ENCODE peak calls at places on chromosomes 2 and 18, in nine cellular contexts. X is GM13977, F is A673, Y is HepG2, D is mesothelial cell of epicardium, V is fibroblast of villous mesenchyme, H is OCI-LY7, Z is neural progenitor cell, B is brain microvascular endothelial cell. J is an unnamed sample.

GRCh38 chr2:238243496-238244076 is 3.7 kb upstream of the HES6 start:
- DNase-seq in X (no peak), H (no peak), D (no peak), Z (no peak), F (no peak), Y (no peak), V (no peak), B (no peak), J (no peak)

GRCh38 chr2:236824836-236825235 is 255.2 kb downstream of the ACKR3 start:
- DNase-seq in B (no peak), X (no peak), D (no peak), Z (no peak), F (no peak), Y (no peak), H (no peak), V (no peak), J (no peak)

GRCh38 chr18:25739356-25739755 is 351.1 kb downstream of the SS18 start:
- DNase-seq in Y (no peak), H (no peak), X (no peak), Z (no peak), D (no peak), V (no peak), B (no peak), F (no peak), J (no peak)

GRCh38 chr2:238657132-238658053 is 190.5 kb upstream of the TWIST2 start:
- DNase-seq in D (no peak), Y (no peak), V (peak), B (no peak), Z (no peak), F (no peak), X (no peak), H (no peak), J (no peak)

GRCh38 chr2:217980591-217980990 is 22.2 kb downstream of the TNS1 start:
- DNase-seq in Y (no peak), V (no peak), H (no peak), B (no peak), F (no peak), D (no peak), Z (no peak), X (no peak), J (no peak)

GRCh38 chr2:65429799-65430514 is 2.4 kb downstream of the SPRED2 start:
- DNase-seq in Z (peak), B (no peak), D (no peak), F (no peak), Y (no peak), H (no peak), V (no peak), X (no peak), J (peak)

GRCh38 chr2:71544919-71545571 is 91.7 kb downstream of the DYSF start:
- DNase-seq in H (no peak), Y (no peak), Z (no peak), B (no peak), D (no peak), F (no peak), V (no peak), X (no peak), J (no peak)

GRCh38 chr2:99552529-99552928 is 62.7 kb upstream of the REV1 start:
- DNase-seq in F (no peak), Y (no peak), B (no peak), Z (no peak), H (no peak), X (no peak), D (no peak), V (no peak), J (no peak)

GRCh38 chr18:7336616-7337015 is 105.7 kb downstream of the LRRC30 start:
- DNase-seq in Z (no peak), B (no peak), X (no peak), Y (no peak), F (no peak), V (no peak), H (no peak), D (no peak), J (no peak)

DNA sequence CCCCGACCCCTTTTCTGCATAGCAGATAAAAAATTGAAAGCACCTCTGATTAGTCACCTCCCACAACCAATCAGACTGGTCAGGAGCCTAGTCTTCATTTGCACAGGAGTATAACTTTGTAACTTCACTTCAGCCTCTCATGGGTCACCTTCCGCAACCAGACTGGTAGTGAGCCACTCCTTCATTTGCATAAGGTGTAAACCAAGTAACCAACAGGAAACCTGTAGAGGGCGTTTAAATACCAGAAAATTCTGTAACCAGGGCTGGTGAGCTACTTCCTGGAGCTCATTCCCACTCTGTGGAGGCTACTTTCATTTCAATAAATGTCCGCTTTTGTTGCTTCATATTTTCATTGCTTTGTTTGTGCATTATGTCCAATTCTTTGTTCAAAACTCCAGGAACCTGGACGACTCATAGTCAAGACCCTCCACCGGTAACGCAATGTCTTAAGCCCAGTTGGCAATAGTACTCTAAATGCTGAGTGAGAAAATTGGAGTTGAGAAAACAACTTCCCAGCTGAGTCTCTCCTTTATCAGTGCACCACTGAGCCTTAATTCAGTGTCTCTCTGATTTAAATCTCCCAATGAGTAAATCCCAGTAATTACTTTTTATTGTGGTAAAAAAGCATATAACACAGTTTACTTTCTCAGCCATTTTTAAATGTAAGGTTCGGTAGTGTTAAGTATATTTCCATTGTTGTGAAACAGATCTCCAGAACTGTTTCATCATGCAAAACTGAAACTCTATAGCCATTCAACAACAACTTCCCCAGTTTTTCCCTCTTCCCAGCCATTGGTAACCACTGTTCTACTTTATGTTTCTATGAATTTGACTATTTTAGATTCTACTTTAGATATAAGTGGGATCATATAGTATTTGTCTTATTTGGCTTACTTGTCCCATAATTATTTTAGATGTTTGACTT is 392.7 kb upstream of the SLC8A1 start:
- DNase-seq in H (peak), X (no peak), D (no peak), V (peak), F (peak), B (no peak), Z (peak), Y (peak), J (no peak)
- TF ChIP-seq CTCF in H (peak), X (no peak), D (no peak), V (no peak), F (peak), B (peak), Z (peak), Y (peak), J (no peak)

DNA sequence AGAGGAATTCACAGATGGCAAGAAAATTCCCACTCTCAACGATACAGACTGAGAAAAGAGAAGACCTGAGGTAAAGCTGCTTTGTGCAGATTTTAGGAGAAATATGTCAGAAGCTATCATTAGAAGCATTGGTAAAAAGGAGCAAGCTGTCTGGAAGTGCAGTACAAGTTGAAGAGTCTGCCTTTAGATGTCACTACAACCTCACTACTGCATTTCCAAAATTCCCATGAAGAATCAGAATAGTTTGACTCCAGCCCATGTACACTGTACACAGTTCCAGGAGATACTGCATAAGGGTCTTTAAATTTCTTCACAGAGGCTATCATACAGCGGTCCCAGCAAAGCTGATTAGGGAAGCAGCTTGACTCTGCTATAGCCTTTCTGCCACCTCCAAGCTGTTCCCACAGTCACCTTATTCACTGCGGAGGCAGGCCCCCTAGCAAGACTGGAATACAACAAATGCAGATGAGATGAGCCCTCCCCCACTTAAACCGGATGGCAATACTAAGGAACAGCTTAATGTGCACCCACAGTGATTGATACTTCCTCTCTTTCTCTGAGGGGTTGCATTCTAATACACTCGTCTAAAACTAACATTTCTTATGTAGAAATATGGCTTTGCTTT is 527.4 kb downstream of the TMEM182 start:
- DNase-seq in V (no peak), X (no peak), H (no peak), F (no peak), Y (no peak), Z (peak), B (no peak), D (no peak), J (no peak)
- TF ChIP-seq CTCF in V (no peak), X (no peak), H (no peak), F (peak), Y (peak), Z (peak), B (no peak), D (no peak), J (no peak)

DNA sequence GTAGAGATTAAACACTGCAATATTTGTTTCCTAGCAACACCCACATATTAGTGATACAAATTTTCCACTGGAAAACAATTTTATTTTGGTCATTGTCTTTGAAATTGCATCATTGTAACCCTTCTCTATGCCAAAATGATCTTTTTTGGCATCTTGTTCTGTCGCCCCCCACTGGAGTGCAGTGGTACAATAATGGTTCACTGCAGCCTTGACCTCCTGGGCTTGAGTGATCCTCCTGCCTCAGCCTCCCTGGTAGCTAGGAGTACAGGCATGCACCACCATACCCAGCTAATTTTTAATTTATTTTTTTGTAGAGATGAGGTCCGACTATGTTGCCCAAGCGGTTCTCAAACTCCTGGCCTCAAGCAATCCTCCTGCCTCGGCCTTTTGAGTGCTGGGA is 117.4 kb downstream of the PIK3C3 start:
- DNase-seq in X (no peak), D (no peak), B (no peak), H (no peak), Y (no peak), V (no peak), F (no peak), Z (no peak), J (no peak)
- TF ChIP-seq CTCF in X (peak), D (peak), B (no peak), H (peak), Y (no peak), V (no peak), F (peak), Z (peak), J (no peak)

GRCh38 chr2:121102949-121103348 is 182.1 kb downstream of the TFCP2L1 start:
- DNase-seq in Y (no peak), B (no peak), F (no peak), V (no peak), D (no peak), H (no peak), Z (no peak), X (no peak), J (no peak)

GRCh38 chr2:121096611-121097010 is 188.4 kb downstream of the TFCP2L1 start:
- DNase-seq in Y (no peak), H (no peak), B (no peak), Z (no peak), F (no peak), V (no peak), X (no peak), D (no peak), J (no peak)

GRCh38 chr2:121098556-121098955 is 186.4 kb downstream of the TFCP2L1 start:
- DNase-seq in B (no peak), X (no peak), H (no peak), Z (no peak), V (no peak), Y (no peak), D (no peak), F (no peak), J (no peak)

GRCh38 chr2:121101093-121101715 is 183.8 kb downstream of the TFCP2L1 start:
- DNase-seq in D (no peak), V (no peak), B (no peak), F (no peak), Z (no peak), Y (no peak), X (no peak), H (no peak), J (no peak)

GRCh38 chr2:121099329-121100318 is 185.4 kb downstream of the TFCP2L1 start:
- DNase-seq in H (peak), F (no peak), V (no peak), Y (no peak), Z (peak), X (no peak), D (no peak), B (no peak), J (no peak)
- TF ChIP-seq CTCF in H (peak), F (peak), V (peak), Y (peak), Z (peak), X (peak), D (no peak), B (peak), J (no peak)

DNA sequence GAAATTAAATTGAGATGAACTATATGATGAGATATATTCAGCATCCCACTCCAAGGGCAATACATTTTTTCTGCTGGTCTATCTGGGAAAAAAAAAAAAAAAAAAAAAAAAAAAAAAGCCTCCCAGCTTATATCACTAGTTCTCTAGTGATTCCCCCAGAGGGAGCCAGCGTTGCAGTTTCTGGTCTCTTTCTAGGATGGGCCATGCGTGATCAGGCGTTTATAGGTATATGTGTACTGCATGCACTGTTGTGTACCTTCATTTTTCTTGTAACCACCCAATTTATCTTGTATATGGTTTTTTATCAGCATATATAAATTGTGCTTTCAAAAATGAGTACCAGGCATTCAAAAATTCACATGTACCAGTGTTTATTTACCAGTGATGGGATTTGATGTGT is 35.1 kb downstream of the DCDC2C start:
- DNase-seq in F (peak), D (no peak), V (peak), Z (peak), B (peak), H (peak), Y (peak), X (peak), J (peak)
- TF ChIP-seq CTCF in F (peak), D (no peak), V (peak), Z (peak), B (peak), H (peak), Y (peak), X (peak), J (no peak)

J was measured in glutamatergic neuron.